ENCODE peak calls at places on chromosomes 4 and X, in ten cellular contexts. K is upper lobe of right lung, E is GM23338, L is SK-N-SH, W is thoracic aorta, T is lower lobe of right lung, Y is H9, S is endodermal cell, U is tibial nerve, A is HCT116. H is an unnamed sample. For H3K4me1, the result is how much of the 10 kb centered on the place peaks cover.

GRCh38 chr4:6345096-6345830 is 75.6 kb downstream of the WFS1 start:
- DNase-seq in T (peak), A (no peak), W (no peak), Y (no peak), S (no peak), E (peak), K (no peak), L (no peak), U (no peak), H (no peak)

GRCh38 chr4:103429283-103429682 is 231.1 kb upstream of the CENPE start:
- DNase-seq in A (peak), W (no peak), S (peak), Y (peak), E (peak), L (peak), T (no peak), K (no peak), U (no peak), H (no peak)

GRCh38 chrX:16695079-16695676 is 17.3 kb downstream of the CTPS2 start:
- DNase-seq in T (peak), U (peak), W (no peak), K (peak), Y (peak), S (peak), E (peak), A (peak), L (peak), H (peak)

GRCh38 chrX:22699591-22700091 is 300.1 kb upstream of the DDX53 start:
- DNase-seq in L (no peak), S (no peak), E (no peak), Y (no peak), T (no peak), U (peak), K (no peak), A (no peak), W (no peak), H (peak)

GRCh38 chrX:16788477-16788876 is 2.2 kb downstream of the TXLNG start:
- DNase-seq in W (no peak), K (no peak), S (peak), L (no peak), U (peak), T (no peak), E (no peak), A (no peak), Y (no peak), H (no peak)

GRCh38 chr4:85496933-85497332 is 22.0 kb downstream of the ARHGAP24 start:
- DNase-seq in W (no peak), A (no peak), T (no peak), U (no peak), K (no peak), S (no peak), L (no peak), Y (no peak), E (no peak), H (no peak)

GRCh38 chrX:43589735-43590515 is 66.2 kb upstream of the MAOA start:
- DNase-seq in Y (no peak), L (no peak), S (no peak), K (no peak), A (no peak), T (no peak), E (no peak), U (peak), W (no peak), H (no peak)

GRCh38 chrX:71070531-71070930 is 2.4 kb upstream of the SNX12 start:
- DNase-seq in S (no peak), A (no peak), T (no peak), E (no peak), U (no peak), L (no peak), Y (no peak), W (no peak), K (no peak), H (no peak)

GRCh38 chr4:13597604-13598003 is 29.9 kb downstream of the BOD1L1 start:
- DNase-seq in A (no peak), Y (no peak), S (no peak), W (no peak), T (no peak), U (no peak), K (no peak), L (no peak), E (no peak), H (peak)

GRCh38 chrX:136616987-136617685 is 30.8 kb upstream of the CD40LG start:
- DNase-seq in S (no peak), U (no peak), W (no peak), E (no peak), Y (no peak), A (no peak), T (no peak), L (no peak), K (no peak), H (no peak)

GRCh38 chr4:100590308-100590707 is 72.5 kb upstream of the EMCN start:
- DNase-seq in A (no peak), U (no peak), W (no peak), K (no peak), T (no peak), S (no peak), Y (no peak), L (no peak), E (no peak), H (no peak)

GRCh38 chr4:57426779-57427395 is 316.7 kb upstream of the IGFBP7 start:
- DNase-seq in T (peak), Y (peak), K (peak), W (peak), E (peak), S (peak), A (peak), U (peak), L (peak), H (peak)

GRCh38 chr4:166675411-166675810 is 558.9 kb downstream of the SPOCK3 start:
- DNase-seq in A (no peak), Y (no peak), E (no peak), T (no peak), S (no peak), L (no peak), W (no peak), U (no peak), K (no peak), H (no peak)

GRCh38 chr4:68079918-68080317 is 49.8 kb downstream of the TMPRSS11F start:
- DNase-seq in K (no peak), S (no peak), E (peak), W (no peak), T (no peak), U (no peak), Y (no peak), L (no peak), A (no peak), H (no peak)

GRCh38 chrX:12686324-12686723 is 104.9 kb upstream of the PRPS2 start:
- DNase-seq in E (no peak), U (no peak), L (no peak), S (no peak), T (no peak), K (no peak), A (no peak), Y (no peak), W (no peak), H (no peak)

GRCh38 chr4:101292214-101292613 is 55.1 kb downstream of the PPP3CA start:
- DNase-seq in A (no peak), Y (no peak), L (peak), T (no peak), U (no peak), S (no peak), E (no peak), W (no peak), K (no peak), H (no peak)

GRCh38 chrX:120718969-120719368 is 89.1 kb upstream of the C1GALT1C1 start:
- DNase-seq in T (no peak), L (no peak), Y (no peak), K (no peak), S (no peak), U (no peak), A (no peak), W (no peak), E (no peak), H (no peak)

DNA sequence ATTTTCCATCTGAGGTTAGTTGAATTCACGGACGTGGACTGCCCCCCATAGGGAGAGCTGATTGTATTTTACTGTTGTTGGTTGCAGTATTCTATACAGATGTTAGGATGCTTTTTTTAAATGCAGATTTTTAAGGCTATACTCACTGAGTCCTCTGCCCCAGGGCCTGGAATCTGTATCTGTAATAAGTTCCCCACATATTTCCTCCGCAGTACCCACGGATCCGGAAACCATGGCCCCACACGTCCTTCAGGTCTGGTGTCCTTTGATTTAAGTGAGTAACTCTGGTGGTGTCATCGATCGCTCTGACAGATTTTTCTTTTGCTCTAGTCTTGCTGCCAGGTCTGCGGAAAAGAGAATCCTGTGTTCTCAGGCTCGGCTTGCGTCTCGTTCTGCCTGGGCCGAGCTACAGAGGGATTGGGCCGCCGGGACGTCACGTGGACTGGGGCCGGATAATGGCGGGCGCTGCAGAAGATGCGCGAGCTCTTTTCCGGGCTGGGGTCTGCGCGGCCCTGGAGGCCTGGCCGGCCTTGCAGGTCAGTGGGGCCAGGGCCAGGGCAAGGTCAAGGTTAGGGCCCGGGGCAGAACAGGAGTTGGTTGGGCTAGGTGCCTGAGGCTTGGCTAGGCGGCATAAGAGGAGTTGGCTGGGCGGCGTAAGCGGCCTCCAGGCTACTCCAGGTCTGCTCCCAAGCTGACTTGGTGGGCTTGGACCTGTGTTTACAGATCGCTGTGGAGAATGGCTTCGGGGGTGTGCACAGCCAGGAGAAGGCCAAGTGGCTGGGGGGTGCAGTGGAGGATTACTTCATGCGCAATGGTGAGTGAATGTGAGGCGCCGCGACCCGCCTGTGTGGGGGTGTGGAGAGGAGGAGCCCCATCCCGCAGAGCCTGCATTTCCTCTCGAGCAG is at the start of gene TSR2:
- DNase-seq in A (peak), U (peak), K (peak), T (peak), L (peak), S (peak), W (peak), Y (peak), E (peak), H (peak)
- TF ChIP-seq CTCF in A (peak), U (no peak), K (no peak), T (no peak), L (peak), S (peak), W (no peak), Y (no peak), E (no peak), H (peak)

GRCh38 chr4:73853246-73853704 is at the start of gene PF4V1:
- DNase-seq in A (no peak), W (no peak), Y (peak), U (no peak), K (peak), E (peak), T (peak), S (peak), L (no peak), H (no peak)
- H3K4me1 ChIP-seq in A (under half), W (under half), Y (under half), U (under half), K (under half), E (under half), T (under half), S (under half), L (under half), H (under half)

GRCh38 chr4:37549003-37549402 is 137.2 kb downstream of the RELL1 start:
- DNase-seq in S (no peak), A (no peak), L (no peak), U (no peak), E (no peak), K (no peak), W (no peak), Y (no peak), T (no peak), H (no peak)
- TF ChIP-seq CTCF in S (no peak), A (no peak), L (no peak), U (no peak), E (no peak), K (no peak), W (no peak), Y (no peak), T (no peak), H (no peak)

GRCh38 chr4:42609051-42609450 is 47.9 kb downstream of the ATP8A1 start:
- DNase-seq in T (no peak), K (no peak), E (no peak), W (no peak), U (no peak), S (no peak), L (no peak), A (no peak), Y (no peak), H (no peak)
- H3K4me1 ChIP-seq in T (under half), K (under half), E (under half), W (under half), U (under half), S (under half), L (under half), A (under half), Y (under half), H (under half)

DNA sequence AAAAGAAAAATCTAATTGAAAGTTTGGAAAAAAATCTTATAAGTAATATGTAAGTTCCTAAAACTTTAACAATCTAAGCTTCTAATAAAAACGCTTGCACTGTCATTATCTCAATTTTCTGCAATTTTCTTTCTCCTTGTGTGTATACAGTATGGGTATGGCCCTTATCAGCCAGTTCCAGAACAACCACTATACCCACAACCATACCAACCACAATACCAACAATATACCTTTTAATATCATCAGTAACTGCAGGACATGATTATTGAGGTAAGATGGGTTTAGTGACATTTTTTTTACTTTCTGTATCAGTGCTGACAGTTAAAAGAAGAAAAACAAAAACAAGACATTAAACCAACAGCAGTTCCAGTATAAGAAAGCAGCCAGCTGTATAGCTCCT is 4.9 kb downstream of the STATH start:
- DNase-seq in Y (no peak), E (no peak), W (no peak), T (no peak), K (no peak), L (no peak), U (no peak), S (no peak), A (no peak), H (no peak)
- TF ChIP-seq CTCF in Y (no peak), E (no peak), W (no peak), T (no peak), K (no peak), L (no peak), U (no peak), S (no peak), A (no peak), H (no peak)

GRCh38 chrX:40433160-40433559 is 147.6 kb upstream of the ATP6AP2 start:
- DNase-seq in A (no peak), K (no peak), E (no peak), L (no peak), S (no peak), U (no peak), Y (no peak), T (no peak), W (no peak), H (no peak)
- H3K4me1 ChIP-seq in A (under half), K (under half), E (under half), L (under half), S (under half), U (under half), Y (under half), T (under half), W (under half), H (under half)

DNA sequence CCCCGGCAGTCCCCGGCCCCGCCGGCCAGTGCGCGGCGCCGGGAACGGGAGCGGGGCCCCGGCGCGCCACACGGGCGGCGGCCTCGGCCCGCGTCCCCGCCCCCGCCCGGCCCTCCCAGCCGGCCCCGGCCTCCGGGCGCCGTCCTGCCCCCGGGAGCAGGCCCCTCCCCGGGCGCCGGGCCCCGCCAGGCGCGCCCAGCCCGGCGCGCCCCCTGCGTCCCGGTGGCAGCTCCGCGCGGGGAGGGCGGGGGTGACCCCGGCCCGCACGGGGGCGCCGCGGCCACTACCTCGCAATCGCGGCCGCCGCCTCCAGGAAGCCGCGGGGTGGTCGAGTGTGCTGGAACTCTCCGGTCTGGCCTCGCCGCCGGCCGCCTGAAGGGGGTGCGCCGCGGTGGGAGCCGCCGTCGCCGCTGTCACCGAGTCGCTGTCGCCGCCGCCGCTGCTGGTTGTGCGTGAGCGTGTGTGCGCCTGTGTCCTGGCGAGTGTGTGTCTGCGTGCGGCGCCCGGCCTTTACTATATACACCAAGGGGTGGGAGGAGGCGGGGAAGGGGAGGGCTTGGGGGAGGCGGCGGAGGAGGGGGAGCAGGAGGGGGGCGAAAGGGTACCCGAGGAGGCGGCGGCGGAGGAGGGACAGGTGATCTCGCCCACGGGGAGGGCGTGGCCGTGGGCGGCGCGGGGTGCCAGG is at the start of gene RAI2:
- DNase-seq in Y (peak), L (peak), T (peak), A (no peak), K (peak), U (peak), E (peak), W (no peak), S (peak), H (no peak)
- TF ChIP-seq CTCF in Y (peak), L (no peak), T (no peak), A (no peak), K (no peak), U (no peak), E (no peak), W (no peak), S (peak), H (no peak)

GRCh38 chr4:3476341-3476747 is 13.2 kb downstream of the DOK7 start:
- DNase-seq in W (no peak), T (peak), E (no peak), S (no peak), K (no peak), L (no peak), Y (no peak), U (no peak), A (no peak), H (peak)

GRCh38 chr4:3479358-3480101 is 16.4 kb downstream of the DOK7 start:
- DNase-seq in S (no peak), Y (no peak), U (no peak), T (no peak), A (no peak), K (no peak), W (no peak), L (no peak), E (no peak), H (no peak)

GRCh38 chr4:3478446-3479357 is 15.6 kb downstream of the DOK7 start:
- DNase-seq in W (no peak), T (no peak), U (no peak), L (no peak), K (no peak), Y (no peak), A (no peak), E (no peak), S (no peak), H (peak)

GRCh38 chr4:3476936-3477749 is 14.0 kb downstream of the DOK7 start:
- DNase-seq in Y (no peak), W (no peak), T (no peak), E (no peak), K (no peak), L (no peak), A (no peak), S (no peak), U (no peak), H (peak)

DNA sequence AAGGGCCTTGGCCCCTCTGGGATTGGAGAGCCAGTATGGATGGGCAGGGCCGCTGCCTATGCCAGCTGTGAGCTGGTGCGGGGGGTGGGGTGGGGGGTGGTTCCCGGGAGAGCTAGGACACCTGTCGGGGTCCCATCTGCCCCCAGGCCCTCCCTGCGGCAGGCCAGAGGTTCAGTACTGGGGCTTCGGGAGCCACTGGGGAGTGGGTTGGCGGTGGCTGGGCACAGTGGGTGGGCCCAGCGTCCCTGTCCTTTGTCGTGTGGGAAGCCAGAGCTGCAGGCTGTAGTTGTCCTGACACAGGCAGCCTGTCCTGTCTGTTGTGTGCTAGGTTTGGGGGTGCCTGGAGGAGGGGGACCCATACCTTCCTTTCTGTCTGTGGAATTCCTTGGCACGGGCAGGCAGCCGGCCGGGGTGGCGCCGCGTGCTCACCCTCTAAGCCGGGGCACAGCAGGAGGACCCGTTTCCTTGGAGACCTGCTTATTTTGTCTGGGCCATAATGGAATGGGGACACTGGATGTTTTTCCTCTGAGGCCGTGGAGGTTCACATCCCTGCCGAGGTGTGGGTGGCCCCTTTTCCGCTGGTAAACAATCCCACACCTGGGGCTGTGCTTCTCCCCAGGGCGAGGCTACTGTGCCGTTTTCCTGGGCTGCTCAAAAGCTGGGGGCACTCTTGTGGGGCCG is 14.8 kb downstream of the DOK7 start:
- DNase-seq in U (no peak), L (no peak), T (no peak), S (no peak), A (no peak), K (no peak), E (no peak), Y (no peak), W (no peak), H (peak)
- H3K4me1 ChIP-seq in U (under half), L (under half), T (under half), S (under half), A (under half), K (under half), E (under half), Y (under half), W (under half), H (under half)

H was measured in osteoblast.